ENCODE peak calls at places on chromosomes 7 and 10, in ten cellular contexts. G, J, Z, X, B, M, H, V, E and K are unnamed samples.

GRCh38 chr7:6709808-6710207 is 3.1 kb upstream of the ZNF12 start:
- DNase-seq in B (no peak), E (no peak), X (no peak), J (no peak), Z (peak), M (no peak), G (peak), V (no peak), H (no peak), K (no peak)

GRCh38 chr10:103998803-103999202 is 31.9 kb downstream of the SLK start:
- DNase-seq in G (no peak), E (no peak), Z (no peak), V (no peak), J (no peak), M (no peak), X (no peak), B (no peak), H (no peak), K (no peak)

GRCh38 chr10:7243873-7244272 is 167.0 kb downstream of the SFMBT2 start:
- DNase-seq in Z (no peak), B (no peak), V (no peak), X (no peak), G (no peak), M (no peak), E (no peak), J (no peak), H (no peak), K (no peak)

GRCh38 chr10:12785338-12785934 is 216.1 kb downstream of the CCDC3 start:
- DNase-seq in Z (no peak), V (no peak), J (no peak), G (no peak), H (no peak), M (no peak), E (no peak), B (no peak), X (no peak), K (no peak)

GRCh38 chr10:91672021-91672608 is 39.2 kb upstream of the PPP1R3C start:
- DNase-seq in H (no peak), X (no peak), G (peak), V (no peak), B (no peak), J (no peak), M (no peak), E (peak), Z (no peak), K (no peak)

GRCh38 chr10:110495731-110496552 is 1.8 kb upstream of the DUSP5 start:
- DNase-seq in H (peak), X (peak), M (no peak), Z (peak), E (peak), V (no peak), J (peak), G (peak), B (peak), K (peak)

GRCh38 chr10:59362184-59362966 is at the start of gene FAM13C:
- DNase-seq in X (no peak), H (no peak), E (peak), V (no peak), G (peak), B (no peak), J (peak), Z (peak), M (peak), K (no peak)

GRCh38 chr7:45924283-45924682 is 3.2 kb upstream of the IGFBP3 start:
- DNase-seq in M (peak), H (no peak), G (no peak), V (no peak), Z (peak), B (no peak), E (no peak), X (no peak), J (peak), K (no peak)

GRCh38 chr7:130334274-130334673 is 10.3 kb upstream of the CPA5 start:
- DNase-seq in B (no peak), V (no peak), Z (no peak), X (no peak), E (no peak), M (peak), H (no peak), G (no peak), J (no peak), K (no peak)

GRCh38 chr10:101577121-101577871 is 10.8 kb downstream of the POLL start:
- DNase-seq in Z (no peak), X (no peak), M (no peak), G (no peak), V (no peak), H (no peak), B (no peak), E (no peak), J (no peak), K (no peak)

GRCh38 chr7:153245809-153246208 is 486.3 kb downstream of the ACTR3B start:
- DNase-seq in B (no peak), M (no peak), V (no peak), X (no peak), J (no peak), E (no peak), Z (no peak), H (no peak), G (no peak), K (no peak)

GRCh38 chr10:62632071-62632809 is 172.3 kb upstream of the ADO start:
- DNase-seq in G (no peak), B (no peak), M (no peak), E (no peak), H (peak), J (no peak), X (no peak), V (peak), Z (peak), K (no peak)